ENCODE peak calls at places on chromosomes 2 and 18, in eight cellular contexts. W is GM23248; P is Panc1; E is stimulated activated CD8-positive, alpha-beta memory T cell treated with anti-CD3 and anti-CD28 coated beads, Interleukin-4, amount 100 ng/mL, for 1 hour; H is stimulated activated CD4-positive, alpha-beta T cell treated with anti-CD3 and anti-CD28 coated beads, Interleukin-12 subunit alpha, Interleukin-12 subunit beta, amount 100 ng/mL, for 48 hours; J is RKO; Z is C1 segment of cervical spinal cord; V is GM12865. I is an unnamed sample.

GRCh38 chr2:240191001-240191400 is 50.5 kb upstream of the OTOS start:
- DNase-seq in W (no peak), H (no peak), E (no peak), J (no peak), V (no peak), P (no peak), Z (no peak), I (no peak)

GRCh38 chr18:9627642-9628041 is 13.3 kb upstream of the PPP4R1 start:
- DNase-seq in H (no peak), J (no peak), P (no peak), W (peak; percentile 72), V (no peak), Z (no peak), E (no peak), I (peak; percentile 25)

GRCh38 chr18:74980669-74981068 is 228.3 kb downstream of the PTGR3 start:
- DNase-seq in Z (peak; percentile 15), V (no peak), W (no peak), J (no peak), E (no peak), H (no peak), P (no peak), I (peak; percentile 35)

GRCh38 chr2:231929961-231930600 is 3.9 kb upstream of the NPPC start:
- DNase-seq in H (no peak), P (no peak), J (no peak), W (no peak), Z (no peak), V (peak; percentile 20), E (no peak), I (no peak)

GRCh38 chr2:25234756-25235155 is 66.4 kb upstream of the POMC start:
- DNase-seq in V (no peak), J (no peak), W (no peak), H (no peak), Z (peak; percentile 27), E (no peak), P (no peak), I (no peak)

GRCh38 chr2:238654479-238654878 is 193.4 kb upstream of the TWIST2 start:
- DNase-seq in H (no peak), W (no peak), J (no peak), E (no peak), P (no peak), Z (no peak), V (no peak), I (no peak)

GRCh38 chr2:146748046-146748445 is 1096.8 kb upstream of the ACVR2A start:
- DNase-seq in W (no peak), J (no peak), E (no peak), H (no peak), V (no peak), P (no peak), Z (no peak), I (no peak)

GRCh38 chr2:138516030-138516704 is 14.6 kb downstream of the SPOPL start:
- DNase-seq in P (no peak), J (no peak), V (no peak), H (no peak), E (no peak), W (peak; percentile 45), Z (no peak), I (peak; percentile 76)

GRCh38 chr2:61714210-61714609 is 139.7 kb downstream of the FAM161A start:
- DNase-seq in V (no peak), E (no peak), P (no peak), J (no peak), Z (no peak), H (no peak), W (no peak), I (no peak)

GRCh38 chr2:223894009-223894408 is 51.1 kb downstream of the WDFY1 start:
- DNase-seq in W (no peak), E (no peak), P (no peak), H (no peak), Z (no peak), J (no peak), V (no peak), I (no peak)

GRCh38 chr18:79488311-79489047 is 92.7 kb downstream of the NFATC1 start:
- DNase-seq in J (no peak), W (no peak), V (no peak), Z (no peak), H (no peak), E (no peak), P (no peak), I (no peak)

GRCh38 chr2:142872900-142873724 is 4.4 kb upstream of the KYNU start:
- DNase-seq in J (no peak), P (peak; percentile 53), E (no peak), V (no peak), W (peak; percentile 91), H (no peak), Z (no peak), I (peak; percentile 58)

GRCh38 chr2:117551858-117552257 is 262.6 kb upstream of the DDX18 start:
- DNase-seq in E (no peak), Z (no peak), P (no peak), W (no peak), V (no peak), H (no peak), J (no peak), I (no peak)

GRCh38 chr2:141767051-141767450 is 363.8 kb downstream of the LRP1B start:
- DNase-seq in Z (no peak), H (no peak), W (peak; percentile 27), J (no peak), P (no peak), E (no peak), V (no peak), I (peak; percentile 85)

GRCh38 chr2:207978177-207978576 is 47.1 kb downstream of the PLEKHM3 start:
- DNase-seq in E (no peak), W (no peak), J (no peak), H (no peak), Z (no peak), P (no peak), V (no peak), I (no peak)

GRCh38 chr18:24595556-24595955 is 135.1 kb downstream of the HRH4 start:
- DNase-seq in W (no peak), Z (peak; percentile 6), V (no peak), E (no peak), P (no peak), H (no peak), J (no peak), I (no peak)

GRCh38 chr2:110770696-110771425 is 38.5 kb downstream of the ACOXL start:
- DNase-seq in V (no peak), J (peak; percentile 61), P (no peak), Z (no peak), E (no peak), H (no peak), W (peak; percentile 77), I (peak; percentile 47)

GRCh38 chr2:240449764-240450531 is 14.5 kb downstream of the GPC1 start:
- DNase-seq in E (no peak), W (peak; percentile 31), Z (no peak), P (no peak), J (no peak), V (no peak), H (no peak), I (peak; percentile 39)

GRCh38 chr2:132645176-132645575 is 24.8 kb downstream of the LYPD1 start:
- DNase-seq in W (no peak), V (peak; percentile 32), P (no peak), Z (no peak), H (no peak), E (no peak), J (no peak), I (no peak)

GRCh38 chr2:3650140-3650944 is 7.7 kb upstream of the ALLC start:
- DNase-seq in Z (no peak), P (no peak), H (no peak), W (no peak), E (no peak), J (no peak), V (no peak), I (no peak)